ENCODE peak calls at places on chromosomes 13 and 19, in seven cellular contexts. One of them, this sample, is unnamed.

GRCh38 chr19:15296841-15297415 is 35.4 kb downstream of the BRD4 start:
- DNase-seq in hepatic stellate cell: no peak
- DNase-seq in GM04503: no peak
- DNase-seq in activated T-helper 1 cell treated with Interleukin-2 at 50 U/mL for 16 hours: no peak
- DNase-seq in EL: no peak
- DNase-seq in nephron progenitor cell: no peak
- DNase-seq in NCI-H1105 treated with DMSO at 0.1 percent for 48 hours: no peak
- DNase-seq in this sample: no peak

GRCh38 chr19:42850981-42851717 is 28.4 kb downstream of the PSG1 start:
- DNase-seq in GM04503: peak
- DNase-seq in NCI-H1105 treated with DMSO at 0.1 percent for 48 hours: no peak
- DNase-seq in activated T-helper 1 cell treated with Interleukin-2 at 50 U/mL for 16 hours: no peak
- DNase-seq in hepatic stellate cell: peak
- DNase-seq in nephron progenitor cell: no peak
- DNase-seq in EL: peak
- DNase-seq in this sample: peak

GRCh38 chr13:27635256-27635655 is 13.6 kb downstream of the POLR1D start:
- DNase-seq in EL: no peak
- DNase-seq in activated T-helper 1 cell treated with Interleukin-2 at 50 U/mL for 16 hours: no peak
- DNase-seq in nephron progenitor cell: no peak
- DNase-seq in NCI-H1105 treated with DMSO at 0.1 percent for 48 hours: no peak
- DNase-seq in hepatic stellate cell: no peak
- DNase-seq in GM04503: no peak
- DNase-seq in this sample: no peak

GRCh38 chr13:51419015-51419636 is 33.7 kb downstream of the INTS6 start:
- DNase-seq in NCI-H1105 treated with DMSO at 0.1 percent for 48 hours: no peak
- DNase-seq in nephron progenitor cell: no peak
- DNase-seq in GM04503: no peak
- DNase-seq in EL: no peak
- DNase-seq in activated T-helper 1 cell treated with Interleukin-2 at 50 U/mL for 16 hours: no peak
- DNase-seq in hepatic stellate cell: no peak
- DNase-seq in this sample: no peak

GRCh38 chr13:107185889-107186288 is 618.0 kb upstream of the ARGLU1 start:
- DNase-seq in EL: no peak
- DNase-seq in NCI-H1105 treated with DMSO at 0.1 percent for 48 hours: no peak
- DNase-seq in hepatic stellate cell: peak
- DNase-seq in nephron progenitor cell: no peak
- DNase-seq in GM04503: no peak
- DNase-seq in activated T-helper 1 cell treated with Interleukin-2 at 50 U/mL for 16 hours: no peak
- DNase-seq in this sample: no peak

GRCh38 chr13:44748439-44748838 is 172.3 kb upstream of the TSC22D1 start:
- DNase-seq in EL: no peak
- DNase-seq in nephron progenitor cell: no peak
- DNase-seq in NCI-H1105 treated with DMSO at 0.1 percent for 48 hours: no peak
- DNase-seq in GM04503: no peak
- DNase-seq in hepatic stellate cell: no peak
- DNase-seq in activated T-helper 1 cell treated with Interleukin-2 at 50 U/mL for 16 hours: no peak
- DNase-seq in this sample: no peak

GRCh38 chr19:41218615-41219507 is at the start of gene AXL:
- DNase-seq in nephron progenitor cell: peak
- DNase-seq in activated T-helper 1 cell treated with Interleukin-2 at 50 U/mL for 16 hours: no peak
- DNase-seq in GM04503: peak
- DNase-seq in NCI-H1105 treated with DMSO at 0.1 percent for 48 hours: no peak
- DNase-seq in EL: peak
- DNase-seq in hepatic stellate cell: peak
- DNase-seq in this sample: peak

GRCh38 chr19:39590265-39590664 is 12.1 kb upstream of the LGALS13 start:
- DNase-seq in GM04503: no peak
- DNase-seq in NCI-H1105 treated with DMSO at 0.1 percent for 48 hours: no peak
- DNase-seq in activated T-helper 1 cell treated with Interleukin-2 at 50 U/mL for 16 hours: no peak
- DNase-seq in nephron progenitor cell: peak
- DNase-seq in hepatic stellate cell: no peak
- DNase-seq in EL: no peak
- DNase-seq in this sample: no peak